ENCODE peak calls at places on chromosomes 5 and 9, in seven cellular contexts. D is colonic mucosa; O is upper lobe of right lung; P is tibial nerve; F is mammary epithelial cell; B is MM.1S; N is CD8-positive, alpha-beta T cell. K is an unnamed sample. For H3K4me1, the result is how much of the 10 kb centered on the place peaks cover.

GRCh38 chr5:180873628-180874520 is 12.8 kb upstream of the ZFP62 start:
- DNase-seq in F (no peak), O (no peak), D (peak), N (no peak), P (no peak), B (no peak), K (no peak)

GRCh38 chr9:22990349-22990748 is 543.7 kb downstream of the DMRTA1 start:
- DNase-seq in B (peak), P (no peak), N (no peak), D (no peak), O (no peak), F (no peak), K (no peak)

GRCh38 chr5:87029951-87030350 is 237.7 kb upstream of the RASA1 start:
- DNase-seq in P (no peak), F (no peak), O (no peak), D (no peak), N (no peak), B (no peak), K (no peak)

GRCh38 chr5:180343110-180343845 is 9.9 kb downstream of the GFPT2 start:
- DNase-seq in N (no peak), P (no peak), D (no peak), O (no peak), B (no peak), F (no peak), K (no peak)

GRCh38 chr5:131545856-131546255 is 89.2 kb downstream of the RAPGEF6 start:
- DNase-seq in D (no peak), O (no peak), N (no peak), B (no peak), F (peak), P (no peak), K (no peak)

GRCh38 chr5:89967806-89968444 is 441.6 kb downstream of the CETN3 start:
- DNase-seq in N (no peak), P (no peak), B (no peak), D (no peak), F (peak), O (no peak), K (no peak)

GRCh38 chr9:122904823-122905710 is at the start of gene RC3H2:
- DNase-seq in B (peak), F (peak), P (peak), N (peak), O (peak), D (peak), K (peak)

GRCh38 chr5:125412051-125412560 is 665.7 kb upstream of the ZNF608 start:
- DNase-seq in P (no peak), F (peak), O (no peak), B (peak), N (no peak), D (peak), K (no peak)

GRCh38 chr9:80555782-80556325 is 984.1 kb downstream of the TLE4 start:
- DNase-seq in D (no peak), F (peak), P (no peak), O (no peak), N (no peak), B (no peak), K (no peak)

GRCh38 chr9:95783426-95783975 is 92.0 kb upstream of the ERCC6L2 start:
- DNase-seq in F (no peak), N (no peak), D (no peak), P (no peak), O (no peak), B (no peak), K (no peak)

GRCh38 chr9:93278164-93278563 is 94.2 kb downstream of the WNK2 start:
- DNase-seq in O (no peak), N (no peak), F (no peak), B (no peak), D (peak), P (no peak), K (no peak)

GRCh38 chr9:93270976-93271375 is 87.0 kb downstream of the WNK2 start:
- DNase-seq in P (no peak), O (no peak), F (peak), N (no peak), B (peak), D (peak), K (no peak)

GRCh38 chr9:93280661-93281259 is 96.8 kb downstream of the WNK2 start:
- DNase-seq in F (peak), O (no peak), D (peak), N (no peak), P (no peak), B (no peak), K (no peak)

DNA sequence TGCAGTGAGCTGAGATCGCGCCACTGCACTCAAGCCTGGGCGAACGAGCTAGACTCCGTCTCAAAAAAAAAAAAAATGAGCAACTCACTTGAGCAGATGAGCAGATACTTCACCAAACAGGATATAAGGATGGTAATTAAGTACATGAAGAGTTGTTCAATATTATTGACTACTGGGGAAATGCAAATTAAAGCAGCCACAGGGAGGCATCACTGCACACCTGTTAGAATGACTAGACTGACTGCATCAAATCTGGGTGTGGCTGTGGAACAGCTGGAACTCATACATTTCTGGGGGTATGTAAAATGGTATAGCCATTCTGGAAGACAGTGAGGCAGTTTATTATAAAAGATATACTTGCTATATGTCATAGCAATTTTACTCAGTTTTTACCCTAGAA is 93.0 kb downstream of the WNK2 start:
- DNase-seq in P (no peak), F (no peak), D (peak), N (no peak), O (no peak), B (peak), K (no peak)
- TF ChIP-seq CTCF in P (no peak), F (peak), D (peak), N (no peak), O (no peak), B (peak), K (peak)

GRCh38 chr5:134638760-134639201 is 6.2 kb upstream of the SAR1B start:
- DNase-seq in O (no peak), P (no peak), N (no peak), D (peak), B (no peak), F (no peak), K (no peak)

GRCh38 chr5:134642931-134643530 is 5.6 kb upstream of the SEC24A start:
- DNase-seq in O (no peak), F (no peak), P (no peak), D (no peak), N (no peak), B (peak), K (no peak)

GRCh38 chr5:134634227-134634626 is 1.6 kb upstream of the SAR1B start:
- DNase-seq in N (no peak), P (no peak), O (no peak), D (no peak), F (no peak), B (no peak), K (no peak)

DNA sequence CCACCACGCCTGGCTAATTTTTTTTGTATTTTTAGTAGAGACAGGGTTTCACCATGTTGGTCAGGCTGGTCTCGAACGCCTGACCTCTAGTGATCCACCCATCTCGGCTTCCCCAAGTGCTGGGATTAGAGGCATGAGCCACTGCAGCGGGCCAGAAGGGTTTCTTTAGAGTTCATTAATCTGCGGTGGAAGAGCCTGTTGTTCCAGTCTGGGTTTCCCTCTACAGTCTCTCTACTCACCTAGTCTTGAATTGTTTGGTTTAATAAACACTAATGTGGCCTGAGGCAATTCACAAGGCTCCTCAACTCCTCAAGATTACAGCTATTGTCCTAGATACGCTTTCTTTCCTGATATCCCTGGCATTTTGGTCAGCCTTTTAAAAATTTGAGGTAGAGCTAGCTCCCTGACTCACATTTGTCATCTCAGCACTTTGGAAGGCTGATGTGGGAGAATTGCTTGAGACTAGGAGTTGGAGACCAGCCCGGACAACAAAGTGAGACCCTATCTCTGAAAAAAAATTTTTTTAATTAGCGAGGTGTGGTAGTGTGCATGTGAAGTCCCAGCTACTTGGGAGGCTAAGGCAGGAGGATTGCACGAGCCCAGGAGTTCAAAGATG is 4.6 kb upstream of the SAR1B start:
- DNase-seq in N (no peak), F (peak), P (no peak), B (no peak), O (no peak), D (no peak), K (no peak)
- H3K27ac ChIP-seq in N (no peak), F (no peak), P (no peak), B (no peak), O (no peak), D (no peak), K (no peak)

GRCh38 chr5:80210014-80210413 is 45.8 kb downstream of the SERINC5 start:
- DNase-seq in F (peak), B (no peak), N (no peak), O (no peak), P (no peak), D (no peak), K (no peak)
- H3K4me1 ChIP-seq in F (under half), B (under half), N (half or more), O (under half), P (under half), D (under half), K (under half)

DNA sequence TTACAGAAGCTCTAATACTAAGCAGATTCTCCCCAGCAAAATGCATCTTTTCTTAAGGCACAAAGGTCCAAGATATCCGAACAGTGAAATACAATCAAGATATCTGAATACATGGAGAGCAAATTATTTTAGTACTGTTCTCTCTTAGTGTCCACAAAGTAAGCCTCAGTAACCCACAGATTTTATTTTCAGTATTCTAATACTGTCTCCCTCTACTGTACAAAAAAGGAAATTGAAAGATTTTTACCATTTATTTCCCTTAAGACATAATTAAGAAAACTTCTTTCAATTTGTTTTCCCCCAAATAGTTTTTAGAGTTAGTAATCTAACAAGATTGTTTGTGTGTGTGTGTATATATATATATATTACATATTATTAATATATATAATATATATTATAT is 24.7 kb upstream of the NOL6 start:
- DNase-seq in O (no peak), P (no peak), F (no peak), B (peak), N (no peak), D (no peak), K (no peak)
- TF ChIP-seq CTCF in O (peak), P (no peak), F (peak), B (peak), N (peak), D (no peak), K (no peak)